ENCODE peak calls at places on chromosomes 12 and 14, in seven cellular contexts. Y is lower leg skin, E is mesothelial cell of epicardium, Z is fibroblast of pulmonary artery, O is Panc1, Q is mucosa of descending colon, B is AG09319. D is an unnamed sample.

GRCh38 chr12:113762849-113763816 is 203.0 kb downstream of the RBM19 start:
- DNase-seq in Y (no peak), E (no peak), Z (no peak), O (no peak), Q (no peak), B (no peak), D (peak)

GRCh38 chr12:6273931-6274687 is 36.4 kb upstream of the PLEKHG6 start:
- DNase-seq in Y (no peak), E (no peak), Z (peak), O (no peak), Q (no peak), B (no peak), D (no peak)

GRCh38 chr14:92848941-92849340 is 54.8 kb downstream of the GOLGA5 start:
- DNase-seq in Y (no peak), E (no peak), Z (no peak), O (no peak), Q (no peak), B (no peak), D (no peak)

GRCh38 chr14:24425704-24426103 is 3.8 kb downstream of the CBLN3 start:
- DNase-seq in Y (peak), E (no peak), Z (peak), O (no peak), Q (no peak), B (peak), D (no peak)

GRCh38 chr14:60249321-60250251 is 565 bp downstream of the PPM1A start:
- DNase-seq in Y (peak), E (peak), Z (peak), O (no peak), Q (peak), B (no peak), D (peak)

GRCh38 chr12:109036975-109037374 is 15.4 kb upstream of the USP30 start:
- DNase-seq in Y (no peak), E (no peak), Z (no peak), O (no peak), Q (no peak), B (no peak), D (no peak)

GRCh38 chr14:100747021-100747586 is 20.4 kb downstream of the DLK1 start:
- DNase-seq in Y (peak), E (no peak), Z (peak), O (peak), Q (no peak), B (peak), D (no peak)

GRCh38 chr12:39011161-39011560 is 105.8 kb upstream of the CPNE8 start:
- DNase-seq in Y (no peak), E (no peak), Z (no peak), O (no peak), Q (no peak), B (no peak), D (no peak)

GRCh38 chr12:113049976-113050742 is 6.4 kb upstream of the DTX1 start:
- DNase-seq in Y (no peak), E (no peak), Z (peak), O (no peak), Q (peak), B (no peak), D (peak)

GRCh38 chr14:68690106-68690960 is 102.5 kb downstream of the ZFP36L1 start:
- DNase-seq in Y (no peak), E (no peak), Z (no peak), O (no peak), Q (no peak), B (no peak), D (no peak)

GRCh38 chr12:63495974-63496373 is 172.3 kb downstream of the DPY19L2 start:
- DNase-seq in Y (no peak), E (no peak), Z (no peak), O (no peak), Q (no peak), B (no peak), D (no peak)

GRCh38 chr14:81235096-81235495 is 14.3 kb upstream of the GTF2A1 start:
- DNase-seq in Y (no peak), E (no peak), Z (no peak), O (no peak), Q (no peak), B (no peak), D (no peak)

GRCh38 chr14:76810953-76811400 is 1.7 kb downstream of the ANGEL1 start:
- DNase-seq in Y (no peak), E (no peak), Z (peak), O (no peak), Q (peak), B (peak), D (no peak)

GRCh38 chr14:50798048-50798421 is 32.9 kb downstream of the NIN start:
- DNase-seq in Y (no peak), E (no peak), Z (no peak), O (no peak), Q (no peak), B (no peak), D (no peak)

GRCh38 chr12:120539303-120539702 is 5.1 kb downstream of the RNF10 start:
- DNase-seq in Y (no peak), E (no peak), Z (no peak), O (no peak), Q (no peak), B (no peak), D (no peak)

GRCh38 chr14:24182110-24182882 is 6.3 kb downstream of the IPO4 start:
- DNase-seq in Y (no peak), E (no peak), Z (no peak), O (no peak), Q (no peak), B (no peak), D (no peak)

GRCh38 chr12:10190558-10191388 is 11.9 kb downstream of the TMEM52B start:
- DNase-seq in Y (peak), E (no peak), Z (peak), O (peak), Q (peak), B (no peak), D (peak)

GRCh38 chr12:95322335-95322734 is 104.7 kb downstream of the VEZT start:
- DNase-seq in Y (no peak), E (no peak), Z (no peak), O (no peak), Q (no peak), B (no peak), D (no peak)

GRCh38 chr14:58501214-58501816 is 73.8 kb downstream of the KIAA0586 start:
- DNase-seq in Y (no peak), E (no peak), Z (peak), O (peak), Q (peak), B (peak), D (peak)

GRCh38 chr14:74615735-74616134 is 3.7 kb upstream of the LTBP2 start:
- DNase-seq in Y (no peak), E (no peak), Z (no peak), O (no peak), Q (no peak), B (no peak), D (no peak)

GRCh38 chr12:94263011-94263786 is 114.8 kb downstream of the PLXNC1 start:
- DNase-seq in Y (no peak), E (no peak), Z (no peak), O (no peak), Q (peak), B (no peak), D (no peak)

GRCh38 chr12:76255281-76255680 is 92.9 kb downstream of the BBS10 start:
- DNase-seq in Y (no peak), E (no peak), Z (no peak), O (no peak), Q (no peak), B (no peak), D (no peak)

GRCh38 chr14:102775855-102776760 is 1.1 kb upstream of the TRAF3 start:
- DNase-seq in Y (no peak), E (no peak), Z (peak), O (no peak), Q (peak), B (no peak), D (peak)

GRCh38 chr14:68780358-68781160 is 12.3 kb downstream of the ZFP36L1 start:
- DNase-seq in Y (peak), E (no peak), Z (peak), O (no peak), Q (peak), B (no peak), D (no peak)

GRCh38 chr12:1769809-1770494 is 50.4 kb upstream of the LRTM2 start:
- DNase-seq in Y (no peak), E (no peak), Z (no peak), O (no peak), Q (no peak), B (no peak), D (no peak)

GRCh38 chr14:23610815-23611289 is 25.3 kb upstream of the DHRS2 start:
- DNase-seq in Y (no peak), E (no peak), Z (no peak), O (no peak), Q (no peak), B (no peak), D (no peak)

GRCh38 chr12:61821381-61821780 is 438.8 kb upstream of the USP15 start:
- DNase-seq in Y (no peak), E (no peak), Z (no peak), O (no peak), Q (no peak), B (no peak), D (no peak)

GRCh38 chr12:45334396-45334795 is 118.5 kb downstream of the ANO6 start:
- DNase-seq in Y (no peak), E (no peak), Z (no peak), O (no peak), Q (no peak), B (no peak), D (no peak)

GRCh38 chr12:95918194-95918993 is 24.0 kb downstream of the CCDC38 start:
- DNase-seq in Y (peak), E (no peak), Z (peak), O (peak), Q (peak), B (peak), D (peak)

GRCh38 chr12:5047094-5047493 is 3.4 kb downstream of the KCNA5 start:
- DNase-seq in Y (no peak), E (no peak), Z (no peak), O (no peak), Q (no peak), B (no peak), D (no peak)

GRCh38 chr14:65599375-65599774 is 186.8 kb downstream of the FUT8 start:
- DNase-seq in Y (no peak), E (no peak), Z (peak), O (no peak), Q (no peak), B (no peak), D (no peak)

DNA sequence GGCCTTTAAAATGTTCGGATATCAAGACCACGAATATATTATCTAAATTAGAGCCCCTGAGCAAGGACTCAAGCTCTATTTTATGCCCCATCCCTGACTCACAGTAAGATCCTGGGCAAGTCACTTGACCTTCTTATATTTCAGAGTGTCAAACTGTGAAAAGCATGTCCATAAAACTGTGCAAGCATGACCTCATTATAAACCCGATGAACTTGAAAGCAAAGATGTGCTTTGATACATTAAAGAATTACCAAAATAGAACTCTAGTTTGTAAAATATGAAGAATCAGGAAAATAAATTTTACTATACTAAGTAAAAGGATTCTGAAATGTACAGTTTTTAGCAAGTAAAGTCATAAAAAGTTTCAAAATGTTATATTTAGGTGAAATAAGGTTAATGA is 2.9 kb upstream of the CALM1 start:
- DNase-seq in Y (no peak), E (no peak), Z (no peak), O (no peak), Q (no peak), B (no peak), D (no peak)
- TF ChIP-seq CTCF in Y (no peak), E (no peak), Z (no peak), O (no peak), Q (no peak), B (no peak), D (no peak)

DNA sequence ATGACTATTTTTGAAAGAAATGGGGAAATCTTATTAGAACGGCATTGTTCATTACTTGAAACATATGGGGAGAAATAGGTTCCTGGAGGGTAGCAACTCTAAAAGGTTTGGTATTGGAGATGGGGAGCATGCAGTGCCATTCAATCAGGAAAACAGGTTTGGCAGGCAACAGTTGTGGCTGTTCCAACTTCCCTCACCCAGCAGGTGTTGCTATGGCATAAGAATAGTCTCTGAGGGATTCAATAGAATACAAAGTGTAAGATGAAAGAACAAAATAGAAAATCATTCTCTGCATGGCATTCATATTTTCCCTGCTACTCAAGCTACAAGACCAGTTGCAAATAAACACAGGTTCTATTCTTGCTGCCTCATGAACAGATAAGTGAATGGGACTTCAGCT is 393.3 kb upstream of the RPL10L start:
- DNase-seq in Y (no peak), E (no peak), Z (no peak), O (no peak), Q (no peak), B (no peak), D (peak)
- TF ChIP-seq CTCF in Y (no peak), E (no peak), Z (no peak), O (peak), Q (no peak), B (no peak), D (peak)

DNA sequence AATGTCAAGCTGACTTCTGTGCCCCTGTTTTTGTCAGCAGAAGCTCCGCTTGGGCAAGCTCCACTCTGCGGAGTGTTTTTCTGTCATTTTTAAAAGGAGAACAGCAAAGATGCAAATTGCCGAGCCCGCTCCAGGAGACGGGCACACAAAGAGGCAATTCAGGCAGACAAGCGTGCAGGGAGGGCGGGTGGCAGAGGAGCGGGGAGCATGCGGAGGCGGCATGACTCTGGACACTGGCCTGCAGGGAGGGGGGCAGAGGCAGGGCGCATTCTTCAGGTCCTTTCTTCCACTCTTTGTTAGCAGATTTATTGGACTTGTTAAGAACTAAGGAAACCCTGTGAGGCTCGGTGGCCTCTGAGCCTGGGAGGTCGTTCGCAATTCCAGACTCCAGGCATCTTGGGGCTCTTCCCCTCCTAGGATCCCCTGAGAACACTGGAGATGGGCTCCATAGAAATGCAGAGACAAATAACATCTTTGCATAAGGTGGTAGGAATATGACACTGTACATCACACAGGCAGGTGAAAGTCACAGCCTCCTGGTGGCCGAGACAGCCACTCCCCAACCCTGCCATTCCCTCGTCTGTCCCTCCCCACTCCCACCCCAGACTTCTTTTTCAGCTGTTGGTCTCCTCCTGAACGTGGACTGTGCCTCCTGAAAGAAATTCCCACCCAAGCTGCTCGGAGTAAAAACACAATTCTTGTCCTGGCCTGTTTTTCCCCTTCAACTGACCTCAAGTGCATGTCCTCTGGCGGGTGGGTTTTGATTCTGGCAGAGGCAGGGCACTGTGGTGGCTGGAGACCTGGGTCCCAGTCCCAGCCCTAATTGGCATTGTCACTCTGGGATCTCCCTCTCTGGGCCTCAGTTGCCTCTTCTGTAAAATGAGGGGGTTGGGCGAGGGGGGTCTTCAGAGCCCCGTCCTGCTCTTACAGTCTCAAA is 187.1 kb upstream of the RMST start:
- DNase-seq in Y (no peak), E (no peak), Z (no peak), O (no peak), Q (no peak), B (no peak), D (peak)
- TF ChIP-seq CTCF in Y (no peak), E (no peak), Z (no peak), O (no peak), Q (no peak), B (no peak), D (no peak)

GRCh38 chr12:57272337-57273151 is 21.6 kb upstream of the STAC3 start:
- DNase-seq in Y (no peak), E (no peak), Z (peak), O (no peak), Q (no peak), B (no peak), D (no peak)

GRCh38 chr12:57273516-57273915 is 22.5 kb upstream of the STAC3 start:
- DNase-seq in Y (no peak), E (no peak), Z (no peak), O (no peak), Q (no peak), B (no peak), D (no peak)

GRCh38 chr12:57268264-57268663 is 17.3 kb upstream of the STAC3 start:
- DNase-seq in Y (no peak), E (no peak), Z (no peak), O (no peak), Q (no peak), B (no peak), D (no peak)

GRCh38 chr12:57266681-57267080 is 15.7 kb upstream of the STAC3 start:
- DNase-seq in Y (no peak), E (no peak), Z (no peak), O (no peak), Q (no peak), B (no peak), D (no peak)

GRCh38 chr12:57270966-57271470 is 20.0 kb upstream of the STAC3 start:
- DNase-seq in Y (no peak), E (no peak), Z (no peak), O (no peak), Q (no peak), B (no peak), D (no peak)
- TF ChIP-seq CTCF in Y (no peak), E (no peak), Z (no peak), O (no peak), Q (no peak), B (no peak), D (no peak)